ENCODE peak calls at places on chromosome 15, in six cellular contexts. Z is astrocyte of the spinal cord; C is effector memory CD4-positive, alpha-beta T cell; E is neural progenitor cell; Y is mucosa of descending colon; T is naive thymus-derived CD4-positive, alpha-beta T cell. S is an unnamed sample.
A peak's percentile ranks its signal among the peaks of the same experiment; 100 is the strongest.

GRCh38 chr15:88243156-88243555 is 13.4 kb downstream of the NTRK3 start:
- DNase-seq in Z (no peak), C (no peak), E (no peak), Y (no peak), T (no peak), S (no peak)

GRCh38 chr15:82306791-82307713 is 42.2 kb downstream of the GOLGA6L10 start:
- DNase-seq in Z (no peak), C (no peak), E (no peak), Y (no peak), T (no peak), S (no peak)

GRCh38 chr15:60546764-60547163 is 67.8 kb upstream of the ICE2 start:
- DNase-seq in Z (no peak), C (peak; percentile 47), E (no peak), Y (no peak), T (no peak), S (no peak)

GRCh38 chr15:24772709-24773373 is 97.3 kb downstream of the NPAP1 start:
- DNase-seq in Z (peak; percentile 87), C (peak; percentile 19), E (peak; percentile 92), Y (peak; percentile 63), T (peak; percentile 20), S (peak; percentile 47)

GRCh38 chr15:93495799-93496637 is 407.0 kb upstream of the RGMA start:
- DNase-seq in Z (no peak), C (no peak), E (no peak), Y (no peak), T (no peak), S (no peak)

GRCh38 chr15:75648156-75649000 is 666 bp downstream of the SNX33 start:
- DNase-seq in Z (peak; percentile 56), C (no peak), E (peak; percentile 88), Y (peak; percentile 68), T (no peak), S (no peak)

GRCh38 chr15:29656636-29657475 is 165.4 kb downstream of the TJP1 start:
- DNase-seq in Z (no peak), C (no peak), E (peak; percentile 86), Y (no peak), T (no peak), S (no peak)

GRCh38 chr15:88890495-88890894 is 4.8 kb downstream of the HAPLN3 start:
- DNase-seq in Z (peak; percentile 20), C (no peak), E (no peak), Y (no peak), T (no peak), S (no peak)

GRCh38 chr15:70063992-70064379 is 33.7 kb downstream of the TLE3 start:
- DNase-seq in Z (no peak), C (no peak), E (no peak), Y (peak; percentile 19), T (no peak), S (no peak)

GRCh38 chr15:44147636-44148035 is 47.4 kb downstream of the FRMD5 start:
- DNase-seq in Z (no peak), C (no peak), E (no peak), Y (no peak), T (no peak), S (no peak)

GRCh38 chr15:63983071-63983711 is 63.1 kb downstream of the DAPK2 start:
- DNase-seq in Z (no peak), C (no peak), E (peak; percentile 44), Y (no peak), T (no peak), S (no peak)

GRCh38 chr15:51750942-51751686 is at the start of gene TMOD2:
- DNase-seq in Z (peak; percentile 24), C (peak; percentile 15), E (peak; percentile 76), Y (peak; percentile 70), T (peak; percentile 49), S (peak; percentile 50)

GRCh38 chr15:90902996-90903732 is at the start of gene MAN2A2:
- DNase-seq in Z (peak; percentile 32), C (peak; percentile 49), E (peak; percentile 73), Y (peak; percentile 83), T (peak; percentile 46), S (peak; percentile 33)

GRCh38 chr15:47733085-47733484 is 15.8 kb downstream of the SEMA6D start:
- DNase-seq in Z (no peak), C (no peak), E (no peak), Y (no peak), T (no peak), S (no peak)

GRCh38 chr15:101176625-101177024 is 75.2 kb downstream of the CHSY1 start:
- DNase-seq in Z (no peak), C (no peak), E (no peak), Y (no peak), T (no peak), S (no peak)

GRCh38 chr15:26126070-26126469 is 262.9 kb upstream of the ATP10A start:
- DNase-seq in Z (no peak), C (no peak), E (no peak), Y (no peak), T (no peak), S (no peak)

GRCh38 chr15:26848498-26848897 is 18.4 kb upstream of the GABRA5 start:
- DNase-seq in Z (no peak), C (no peak), E (no peak), Y (no peak), T (no peak), S (no peak)

GRCh38 chr15:89577776-89578115 is 2.5 kb downstream of the TICRR start:
- DNase-seq in Z (no peak), C (no peak), E (no peak), Y (no peak), T (no peak), S (no peak)

GRCh38 chr15:27846722-27847420 is 252.2 kb downstream of the OCA2 start:
- DNase-seq in Z (no peak), C (no peak), E (no peak), Y (no peak), T (no peak), S (no peak)

GRCh38 chr15:52331490-52332240 is 36.1 kb upstream of the MYO5C start:
- DNase-seq in Z (peak; percentile 62), C (peak; percentile 15), E (no peak), Y (no peak), T (no peak), S (peak; percentile 66)

GRCh38 chr15:51198701-51199253 is 104.1 kb upstream of the TNFAIP8L3 start:
- DNase-seq in Z (no peak), C (no peak), E (no peak), Y (no peak), T (no peak), S (no peak)

DNA sequence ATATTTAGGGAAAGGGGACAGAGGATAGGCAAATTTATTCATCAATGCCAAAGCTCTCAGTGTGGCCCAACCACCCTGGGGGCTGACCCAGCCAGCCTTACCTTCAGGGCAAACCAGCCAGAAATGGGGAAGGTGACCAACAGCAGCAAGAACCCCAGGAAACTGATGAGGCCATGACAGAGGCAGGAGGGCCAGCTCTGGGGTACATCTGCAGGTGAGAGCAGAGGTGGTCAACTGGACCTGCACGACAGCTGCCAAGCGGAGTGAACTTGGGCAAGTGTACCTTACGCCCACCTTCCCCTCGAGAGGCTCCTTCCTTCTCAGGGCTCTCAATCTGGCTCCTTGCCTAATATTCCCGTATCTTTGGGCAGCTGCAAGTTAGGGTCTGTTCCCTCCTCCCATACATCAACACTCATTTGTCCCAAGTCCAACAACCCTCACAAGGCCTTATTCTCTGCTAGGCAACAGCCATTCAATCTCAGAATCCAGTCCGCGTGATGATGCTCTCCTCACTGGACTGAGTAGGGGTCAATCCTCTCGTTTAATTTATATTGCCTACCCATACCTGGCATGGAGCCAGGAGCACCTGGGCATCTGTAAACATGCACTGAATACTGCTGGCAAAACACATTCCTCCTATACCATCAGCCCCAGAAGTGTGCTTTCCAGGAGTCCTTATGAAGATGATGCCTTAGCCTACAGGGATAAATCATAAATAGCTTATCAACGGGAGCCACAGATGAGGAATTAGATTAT is 1.7 kb downstream of the STOML1 start:
- DNase-seq in Z (no peak), C (no peak), E (no peak), Y (no peak), T (no peak), S (no peak)
- H3K4me3 ChIP-seq in Z (no peak overlapping the region), C (no peak overlapping the region), E (no peak overlapping the region), Y (no peak overlapping the region), T (no peak overlapping the region), S (no peak overlapping the region)

GRCh38 chr15:66241301-66241700 is 12.2 kb downstream of the MEGF11 start:
- DNase-seq in Z (no peak), C (no peak), E (no peak), Y (no peak), T (no peak), S (no peak)
- H3K4me3 ChIP-seq in Z (no peak overlapping the region), C (no peak overlapping the region), E (no peak overlapping the region), Y (no peak overlapping the region), T (no peak overlapping the region), S (no peak overlapping the region)

GRCh38 chr15:58064119-58065010 is 1.1 kb downstream of the ALDH1A2 start:
- DNase-seq in Z (peak; percentile 27), C (no peak), E (peak; percentile 40), Y (no peak), T (no peak), S (no peak)

GRCh38 chr15:58063612-58064011 is 1.9 kb downstream of the ALDH1A2 start:
- DNase-seq in Z (no peak), C (no peak), E (no peak), Y (no peak), T (no peak), S (no peak)

GRCh38 chr15:58066042-58066867 is 744 bp upstream of the ALDH1A2 start:
- DNase-seq in Z (peak; percentile 38), C (no peak), E (peak; percentile 86), Y (peak; percentile 82), T (peak; percentile 50), S (peak; percentile 30)

GRCh38 chr15:58065445-58066041 is at the start of gene ALDH1A2:
- DNase-seq in Z (no peak), C (no peak), E (peak; percentile 71), Y (peak; percentile 31), T (peak; percentile 6), S (no peak)

GRCh38 chr15:58065011-58065444 is 483 bp downstream of the ALDH1A2 start:
- DNase-seq in Z (no peak), C (no peak), E (peak; percentile 74), Y (peak; percentile 28), T (peak; percentile 6), S (no peak)
- H3K4me3 ChIP-seq in Z (no peak overlapping the region), C (peak overlapping the region; percentile 54), E (peak overlapping the region; percentile 60), Y (no peak overlapping the region), T (no peak overlapping the region), S (no peak overlapping the region)

GRCh38 chr15:85457392-85457968 is 77.1 kb downstream of the AKAP13 start:
- DNase-seq in Z (no peak), C (no peak), E (no peak), Y (no peak), T (no peak), S (no peak)
- H3K4me3 ChIP-seq in Z (no peak overlapping the region), C (no peak overlapping the region), E (no peak overlapping the region), Y (no peak overlapping the region), T (no peak overlapping the region), S (no peak overlapping the region)